ENCODE peak calls at places on chromosomes 7 and 10, in eight cellular contexts. One of them, this sample, is unnamed.

GRCh38 chr7:82017334-82017943 is 247.6 kb upstream of the HGF start:
- DNase-seq in cardiac fibroblast: peak
- DNase-seq in CD4-positive, alpha-beta T cell: no peak
- DNase-seq in left ventricle myocardium superior: no peak
- DNase-seq in left cardiac atrium: no peak
- DNase-seq in NCI-H1092 treated with DMSO at 0.1 percent for 48 hours: peak
- DNase-seq in activated T-helper 1 cell treated with Interleukin-2 at 50 U/mL for 16 hours: no peak
- DNase-seq in epithelial cell of esophagus: peak
- DNase-seq in this sample: no peak

GRCh38 chr7:43248961-43249807 is 136.7 kb downstream of the HECW1 start:
- DNase-seq in left cardiac atrium: no peak
- DNase-seq in epithelial cell of esophagus: peak
- DNase-seq in left ventricle myocardium superior: no peak
- DNase-seq in CD4-positive, alpha-beta T cell: no peak
- DNase-seq in cardiac fibroblast: peak
- DNase-seq in NCI-H1092 treated with DMSO at 0.1 percent for 48 hours: no peak
- DNase-seq in activated T-helper 1 cell treated with Interleukin-2 at 50 U/mL for 16 hours: no peak
- DNase-seq in this sample: no peak

GRCh38 chr7:76513817-76514799 is 3.8 kb downstream of the UPK3B start:
- DNase-seq in CD4-positive, alpha-beta T cell: no peak
- DNase-seq in activated T-helper 1 cell treated with Interleukin-2 at 50 U/mL for 16 hours: no peak
- DNase-seq in epithelial cell of esophagus: no peak
- DNase-seq in NCI-H1092 treated with DMSO at 0.1 percent for 48 hours: no peak
- DNase-seq in left ventricle myocardium superior: no peak
- DNase-seq in left cardiac atrium: peak
- DNase-seq in cardiac fibroblast: no peak
- DNase-seq in this sample: no peak

GRCh38 chr10:11322698-11323097 is 288.8 kb downstream of the USP6NL start:
- DNase-seq in cardiac fibroblast: no peak
- DNase-seq in NCI-H1092 treated with DMSO at 0.1 percent for 48 hours: no peak
- DNase-seq in left ventricle myocardium superior: no peak
- DNase-seq in activated T-helper 1 cell treated with Interleukin-2 at 50 U/mL for 16 hours: no peak
- DNase-seq in CD4-positive, alpha-beta T cell: no peak
- DNase-seq in epithelial cell of esophagus: no peak
- DNase-seq in left cardiac atrium: no peak
- DNase-seq in this sample: no peak

GRCh38 chr7:98186452-98187137 is 24.6 kb upstream of the BHLHA15 start:
- DNase-seq in cardiac fibroblast: peak
- DNase-seq in epithelial cell of esophagus: peak
- DNase-seq in left cardiac atrium: no peak
- DNase-seq in activated T-helper 1 cell treated with Interleukin-2 at 50 U/mL for 16 hours: no peak
- DNase-seq in NCI-H1092 treated with DMSO at 0.1 percent for 48 hours: no peak
- DNase-seq in CD4-positive, alpha-beta T cell: no peak
- DNase-seq in left ventricle myocardium superior: no peak
- DNase-seq in this sample: no peak

GRCh38 chr7:14207154-14207553 is 217.7 kb upstream of the ETV1 start:
- DNase-seq in left ventricle myocardium superior: no peak
- DNase-seq in CD4-positive, alpha-beta T cell: no peak
- DNase-seq in cardiac fibroblast: peak
- DNase-seq in activated T-helper 1 cell treated with Interleukin-2 at 50 U/mL for 16 hours: no peak
- DNase-seq in epithelial cell of esophagus: peak
- DNase-seq in NCI-H1092 treated with DMSO at 0.1 percent for 48 hours: no peak
- DNase-seq in left cardiac atrium: peak
- DNase-seq in this sample: no peak

GRCh38 chr7:156950381-156950858 is 908 bp downstream of the NOM1 start:
- DNase-seq in NCI-H1092 treated with DMSO at 0.1 percent for 48 hours: peak
- DNase-seq in cardiac fibroblast: no peak
- DNase-seq in epithelial cell of esophagus: peak
- DNase-seq in left ventricle myocardium superior: no peak
- DNase-seq in CD4-positive, alpha-beta T cell: no peak
- DNase-seq in activated T-helper 1 cell treated with Interleukin-2 at 50 U/mL for 16 hours: no peak
- DNase-seq in left cardiac atrium: no peak
- DNase-seq in this sample: no peak

GRCh38 chr7:151086802-151087246 is 549 bp downstream of the AGAP3 start:
- DNase-seq in CD4-positive, alpha-beta T cell: peak
- DNase-seq in left cardiac atrium: no peak
- DNase-seq in activated T-helper 1 cell treated with Interleukin-2 at 50 U/mL for 16 hours: no peak
- DNase-seq in cardiac fibroblast: no peak
- DNase-seq in NCI-H1092 treated with DMSO at 0.1 percent for 48 hours: peak
- DNase-seq in epithelial cell of esophagus: peak
- DNase-seq in left ventricle myocardium superior: no peak
- DNase-seq in this sample: no peak

GRCh38 chr7:41885078-41885477 is 182.2 kb upstream of the INHBA start:
- DNase-seq in epithelial cell of esophagus: peak
- DNase-seq in CD4-positive, alpha-beta T cell: no peak
- DNase-seq in left cardiac atrium: no peak
- DNase-seq in cardiac fibroblast: peak
- DNase-seq in left ventricle myocardium superior: no peak
- DNase-seq in activated T-helper 1 cell treated with Interleukin-2 at 50 U/mL for 16 hours: no peak
- DNase-seq in NCI-H1092 treated with DMSO at 0.1 percent for 48 hours: no peak
- DNase-seq in this sample: no peak

GRCh38 chr7:69123003-69123402 is 475.3 kb upstream of the AUTS2 start:
- DNase-seq in activated T-helper 1 cell treated with Interleukin-2 at 50 U/mL for 16 hours: no peak
- DNase-seq in NCI-H1092 treated with DMSO at 0.1 percent for 48 hours: peak
- DNase-seq in epithelial cell of esophagus: no peak
- DNase-seq in left ventricle myocardium superior: no peak
- DNase-seq in left cardiac atrium: no peak
- DNase-seq in cardiac fibroblast: no peak
- DNase-seq in CD4-positive, alpha-beta T cell: no peak
- DNase-seq in this sample: peak

GRCh38 chr10:86653987-86654386 is 360 bp upstream of the OPN4 start:
- DNase-seq in CD4-positive, alpha-beta T cell: no peak
- DNase-seq in left ventricle myocardium superior: no peak
- DNase-seq in cardiac fibroblast: no peak
- DNase-seq in activated T-helper 1 cell treated with Interleukin-2 at 50 U/mL for 16 hours: no peak
- DNase-seq in left cardiac atrium: no peak
- DNase-seq in NCI-H1092 treated with DMSO at 0.1 percent for 48 hours: no peak
- DNase-seq in epithelial cell of esophagus: no peak
- DNase-seq in this sample: no peak

GRCh38 chr7:129163875-129164544 is 19.5 kb downstream of the TSPAN33 start:
- DNase-seq in activated T-helper 1 cell treated with Interleukin-2 at 50 U/mL for 16 hours: no peak
- DNase-seq in CD4-positive, alpha-beta T cell: no peak
- DNase-seq in left cardiac atrium: no peak
- DNase-seq in NCI-H1092 treated with DMSO at 0.1 percent for 48 hours: peak
- DNase-seq in left ventricle myocardium superior: no peak
- DNase-seq in epithelial cell of esophagus: peak
- DNase-seq in cardiac fibroblast: peak
- DNase-seq in this sample: peak

GRCh38 chr10:33460461-33461294 is 126.2 kb upstream of the NRP1 start:
- DNase-seq in epithelial cell of esophagus: no peak
- DNase-seq in left cardiac atrium: peak
- DNase-seq in cardiac fibroblast: peak
- DNase-seq in CD4-positive, alpha-beta T cell: no peak
- DNase-seq in left ventricle myocardium superior: peak
- DNase-seq in activated T-helper 1 cell treated with Interleukin-2 at 50 U/mL for 16 hours: no peak
- DNase-seq in NCI-H1092 treated with DMSO at 0.1 percent for 48 hours: no peak
- DNase-seq in this sample: no peak

GRCh38 chr10:78283069-78283682 is 249.5 kb downstream of the RPS24 start:
- DNase-seq in CD4-positive, alpha-beta T cell: no peak
- DNase-seq in epithelial cell of esophagus: no peak
- DNase-seq in cardiac fibroblast: no peak
- DNase-seq in left ventricle myocardium superior: no peak
- DNase-seq in left cardiac atrium: no peak
- DNase-seq in NCI-H1092 treated with DMSO at 0.1 percent for 48 hours: no peak
- DNase-seq in activated T-helper 1 cell treated with Interleukin-2 at 50 U/mL for 16 hours: no peak
- DNase-seq in this sample: no peak

GRCh38 chr7:23235688-23236280 is 10.8 kb upstream of the GPNMB start:
- DNase-seq in left cardiac atrium: no peak
- DNase-seq in left ventricle myocardium superior: peak
- DNase-seq in cardiac fibroblast: peak
- DNase-seq in epithelial cell of esophagus: peak
- DNase-seq in CD4-positive, alpha-beta T cell: no peak
- DNase-seq in NCI-H1092 treated with DMSO at 0.1 percent for 48 hours: no peak
- DNase-seq in activated T-helper 1 cell treated with Interleukin-2 at 50 U/mL for 16 hours: no peak
- DNase-seq in this sample: no peak

GRCh38 chr10:92291921-92292860 is 1.2 kb downstream of the MARCHF5 start:
- DNase-seq in left cardiac atrium: peak
- DNase-seq in NCI-H1092 treated with DMSO at 0.1 percent for 48 hours: peak
- DNase-seq in activated T-helper 1 cell treated with Interleukin-2 at 50 U/mL for 16 hours: peak
- DNase-seq in cardiac fibroblast: peak
- DNase-seq in left ventricle myocardium superior: peak
- DNase-seq in CD4-positive, alpha-beta T cell: peak
- DNase-seq in epithelial cell of esophagus: peak
- DNase-seq in this sample: no peak

GRCh38 chr10:78865518-78865835 is 203.3 kb upstream of the ZMIZ1 start:
- DNase-seq in activated T-helper 1 cell treated with Interleukin-2 at 50 U/mL for 16 hours: no peak
- DNase-seq in epithelial cell of esophagus: no peak
- DNase-seq in NCI-H1092 treated with DMSO at 0.1 percent for 48 hours: no peak
- DNase-seq in left ventricle myocardium superior: peak
- DNase-seq in left cardiac atrium: peak
- DNase-seq in cardiac fibroblast: peak
- DNase-seq in CD4-positive, alpha-beta T cell: no peak
- DNase-seq in this sample: no peak

GRCh38 chr7:98354052-98354451 is 46.8 kb downstream of the BAIAP2L1 start:
- DNase-seq in epithelial cell of esophagus: no peak
- DNase-seq in cardiac fibroblast: no peak
- DNase-seq in CD4-positive, alpha-beta T cell: no peak
- DNase-seq in left ventricle myocardium superior: no peak
- DNase-seq in activated T-helper 1 cell treated with Interleukin-2 at 50 U/mL for 16 hours: no peak
- DNase-seq in left cardiac atrium: no peak
- DNase-seq in NCI-H1092 treated with DMSO at 0.1 percent for 48 hours: no peak
- DNase-seq in this sample: no peak

GRCh38 chr7:142279616-142280015 is 21.8 kb upstream of the PRSS58 start:
- DNase-seq in left ventricle myocardium superior: no peak
- DNase-seq in CD4-positive, alpha-beta T cell: no peak
- DNase-seq in cardiac fibroblast: no peak
- DNase-seq in NCI-H1092 treated with DMSO at 0.1 percent for 48 hours: no peak
- DNase-seq in left cardiac atrium: no peak
- DNase-seq in epithelial cell of esophagus: no peak
- DNase-seq in activated T-helper 1 cell treated with Interleukin-2 at 50 U/mL for 16 hours: no peak
- DNase-seq in this sample: peak

GRCh38 chr7:130381468-130382312 is 1.4 kb downstream of the CPA1 start:
- DNase-seq in CD4-positive, alpha-beta T cell: no peak
- DNase-seq in left ventricle myocardium superior: no peak
- DNase-seq in activated T-helper 1 cell treated with Interleukin-2 at 50 U/mL for 16 hours: no peak
- DNase-seq in cardiac fibroblast: no peak
- DNase-seq in NCI-H1092 treated with DMSO at 0.1 percent for 48 hours: no peak
- DNase-seq in epithelial cell of esophagus: no peak
- DNase-seq in left cardiac atrium: no peak
- DNase-seq in this sample: no peak

GRCh38 chr7:123231060-123232000 is 31.6 kb upstream of the SLC13A1 start:
- DNase-seq in cardiac fibroblast: no peak
- DNase-seq in left ventricle myocardium superior: no peak
- DNase-seq in epithelial cell of esophagus: no peak
- DNase-seq in activated T-helper 1 cell treated with Interleukin-2 at 50 U/mL for 16 hours: no peak
- DNase-seq in CD4-positive, alpha-beta T cell: no peak
- DNase-seq in left cardiac atrium: no peak
- DNase-seq in NCI-H1092 treated with DMSO at 0.1 percent for 48 hours: no peak
- DNase-seq in this sample: peak

GRCh38 chr10:73956476-73957338 is 41.2 kb upstream of the VCL start:
- DNase-seq in epithelial cell of esophagus: no peak
- DNase-seq in CD4-positive, alpha-beta T cell: no peak
- DNase-seq in left cardiac atrium: no peak
- DNase-seq in left ventricle myocardium superior: no peak
- DNase-seq in NCI-H1092 treated with DMSO at 0.1 percent for 48 hours: no peak
- DNase-seq in activated T-helper 1 cell treated with Interleukin-2 at 50 U/mL for 16 hours: no peak
- DNase-seq in cardiac fibroblast: peak
- DNase-seq in this sample: no peak

GRCh38 chr7:139658919-139659675 is 118.7 kb downstream of the HIPK2 start:
- DNase-seq in NCI-H1092 treated with DMSO at 0.1 percent for 48 hours: no peak
- DNase-seq in left ventricle myocardium superior: no peak
- DNase-seq in CD4-positive, alpha-beta T cell: no peak
- DNase-seq in left cardiac atrium: no peak
- DNase-seq in epithelial cell of esophagus: no peak
- DNase-seq in activated T-helper 1 cell treated with Interleukin-2 at 50 U/mL for 16 hours: no peak
- DNase-seq in cardiac fibroblast: no peak
- DNase-seq in this sample: no peak

GRCh38 chr7:80517177-80517804 is 5.4 kb upstream of the GNAT3 start:
- DNase-seq in left ventricle myocardium superior: no peak
- DNase-seq in left cardiac atrium: no peak
- DNase-seq in NCI-H1092 treated with DMSO at 0.1 percent for 48 hours: no peak
- DNase-seq in CD4-positive, alpha-beta T cell: no peak
- DNase-seq in cardiac fibroblast: no peak
- DNase-seq in epithelial cell of esophagus: no peak
- DNase-seq in activated T-helper 1 cell treated with Interleukin-2 at 50 U/mL for 16 hours: no peak
- DNase-seq in this sample: no peak

GRCh38 chr7:39647816-39648215 is 24.4 kb downstream of the RALA start:
- DNase-seq in epithelial cell of esophagus: no peak
- DNase-seq in CD4-positive, alpha-beta T cell: no peak
- DNase-seq in activated T-helper 1 cell treated with Interleukin-2 at 50 U/mL for 16 hours: no peak
- DNase-seq in left cardiac atrium: no peak
- DNase-seq in left ventricle myocardium superior: no peak
- DNase-seq in cardiac fibroblast: no peak
- DNase-seq in NCI-H1092 treated with DMSO at 0.1 percent for 48 hours: no peak
- DNase-seq in this sample: no peak

GRCh38 chr10:114684822-114685209 is 26.7 kb upstream of the ABLIM1 start:
- DNase-seq in CD4-positive, alpha-beta T cell: no peak
- DNase-seq in left ventricle myocardium superior: no peak
- DNase-seq in cardiac fibroblast: peak
- DNase-seq in epithelial cell of esophagus: peak
- DNase-seq in NCI-H1092 treated with DMSO at 0.1 percent for 48 hours: no peak
- DNase-seq in left cardiac atrium: no peak
- DNase-seq in activated T-helper 1 cell treated with Interleukin-2 at 50 U/mL for 16 hours: no peak
- DNase-seq in this sample: no peak

GRCh38 chr10:83050815-83051214 is 1088.5 kb upstream of the GHITM start:
- DNase-seq in CD4-positive, alpha-beta T cell: no peak
- DNase-seq in left cardiac atrium: no peak
- DNase-seq in cardiac fibroblast: no peak
- DNase-seq in epithelial cell of esophagus: no peak
- DNase-seq in NCI-H1092 treated with DMSO at 0.1 percent for 48 hours: no peak
- DNase-seq in left ventricle myocardium superior: no peak
- DNase-seq in activated T-helper 1 cell treated with Interleukin-2 at 50 U/mL for 16 hours: no peak
- DNase-seq in this sample: no peak

GRCh38 chr10:93272884-93273675 is 199.4 kb downstream of the CYP26A1 start:
- DNase-seq in NCI-H1092 treated with DMSO at 0.1 percent for 48 hours: no peak
- DNase-seq in left ventricle myocardium superior: no peak
- DNase-seq in activated T-helper 1 cell treated with Interleukin-2 at 50 U/mL for 16 hours: no peak
- DNase-seq in left cardiac atrium: no peak
- DNase-seq in CD4-positive, alpha-beta T cell: no peak
- DNase-seq in cardiac fibroblast: no peak
- DNase-seq in epithelial cell of esophagus: no peak
- DNase-seq in this sample: no peak

GRCh38 chr10:97298223-97298571 is 5.8 kb upstream of the ARHGAP19 start:
- DNase-seq in NCI-H1092 treated with DMSO at 0.1 percent for 48 hours: no peak
- DNase-seq in CD4-positive, alpha-beta T cell: no peak
- DNase-seq in activated T-helper 1 cell treated with Interleukin-2 at 50 U/mL for 16 hours: no peak
- DNase-seq in left ventricle myocardium superior: no peak
- DNase-seq in cardiac fibroblast: no peak
- DNase-seq in epithelial cell of esophagus: no peak
- DNase-seq in left cardiac atrium: no peak
- DNase-seq in this sample: no peak

GRCh38 chr10:14040787-14041631 is 289.7 kb downstream of the FRMD4A start:
- DNase-seq in CD4-positive, alpha-beta T cell: no peak
- DNase-seq in activated T-helper 1 cell treated with Interleukin-2 at 50 U/mL for 16 hours: no peak
- DNase-seq in epithelial cell of esophagus: no peak
- DNase-seq in left ventricle myocardium superior: no peak
- DNase-seq in NCI-H1092 treated with DMSO at 0.1 percent for 48 hours: no peak
- DNase-seq in cardiac fibroblast: peak
- DNase-seq in left cardiac atrium: no peak
- DNase-seq in this sample: no peak

GRCh38 chr7:150362989-150363769 is 5.4 kb upstream of the REPIN1 start:
- DNase-seq in epithelial cell of esophagus: no peak
- DNase-seq in NCI-H1092 treated with DMSO at 0.1 percent for 48 hours: peak
- DNase-seq in left ventricle myocardium superior: no peak
- DNase-seq in left cardiac atrium: no peak
- DNase-seq in activated T-helper 1 cell treated with Interleukin-2 at 50 U/mL for 16 hours: no peak
- DNase-seq in cardiac fibroblast: no peak
- DNase-seq in CD4-positive, alpha-beta T cell: no peak
- DNase-seq in this sample: peak

GRCh38 chr7:31114593-31115343 is 62.7 kb downstream of the ADCYAP1R1 start:
- DNase-seq in epithelial cell of esophagus: peak
- DNase-seq in NCI-H1092 treated with DMSO at 0.1 percent for 48 hours: no peak
- DNase-seq in cardiac fibroblast: peak
- DNase-seq in CD4-positive, alpha-beta T cell: no peak
- DNase-seq in left cardiac atrium: no peak
- DNase-seq in left ventricle myocardium superior: no peak
- DNase-seq in activated T-helper 1 cell treated with Interleukin-2 at 50 U/mL for 16 hours: no peak
- DNase-seq in this sample: no peak